ENCODE peak calls at places on chromosomes 2 and 18, in eight cellular contexts. L is T-cell; G is OCI-LY7; A is KG1; U is activated CD4-positive, alpha-beta T cell treated with anti-CD3 and anti-CD28 coated beads, Interleukin-2, amount 10 ng/mL, durations not matched to agents 7 days and 5 days; O is GM10248; K is hypothalamus; J is iPS-NIHi11. Z is an unnamed sample.
A peak's percentile ranks its signal among the peaks of the same experiment; 100 is the strongest.

GRCh38 chr2:101745711-101746694 is 48.5 kb downstream of the MAP4K4 start:
- DNase-seq in L (no peak), G (no peak), A (no peak), U (no peak), O (no peak), K (no peak), J (no peak), Z (no peak)

GRCh38 chr2:219733106-219733505 is 105.7 kb downstream of the SLC4A3 start:
- DNase-seq in L (no peak), G (no peak), A (no peak), U (no peak), O (no peak), K (no peak), J (no peak), Z (no peak)

GRCh38 chr2:207219716-207220414 is 54.1 kb upstream of the KLF7 start:
- DNase-seq in L (no peak), G (no peak), A (no peak), U (no peak), O (no peak), K (no peak), J (no peak), Z (no peak)

GRCh38 chr2:100891911-100892642 is 72.1 kb downstream of the NPAS2 start:
- DNase-seq in L (no peak), G (no peak), A (no peak), U (no peak), O (no peak), K (no peak), J (no peak), Z (no peak)

GRCh38 chr2:11699686-11700670 is 30.0 kb upstream of the NTSR2 start:
- DNase-seq in L (no peak), G (no peak), A (no peak), U (no peak), O (no peak), K (no peak), J (no peak), Z (no peak)

GRCh38 chr2:207113403-207113802 is 52.3 kb downstream of the KLF7 start:
- DNase-seq in L (no peak), G (no peak), A (no peak), U (no peak), O (no peak), K (peak; percentile 21), J (no peak), Z (no peak)

GRCh38 chr2:25941042-25941441 is 41.3 kb downstream of the KIF3C start:
- DNase-seq in L (no peak), G (no peak), A (no peak), U (no peak), O (no peak), K (no peak), J (no peak), Z (no peak)

GRCh38 chr18:49856531-49856930 is 43.2 kb upstream of the ACAA2 start:
- DNase-seq in L (no peak), G (no peak), A (no peak), U (no peak), O (no peak), K (no peak), J (no peak), Z (no peak)

GRCh38 chr2:33498291-33498956 is 22.0 kb downstream of the RASGRP3 start:
- DNase-seq in L (no peak), G (no peak), A (no peak), U (no peak), O (no peak), K (no peak), J (no peak), Z (no peak)

GRCh38 chr18:76450452-76450851 is 44.6 kb downstream of the ZNF516 start:
- DNase-seq in L (no peak), G (no peak), A (no peak), U (no peak), O (no peak), K (no peak), J (no peak), Z (no peak)

GRCh38 chr18:76339246-76339620 is 155.8 kb downstream of the ZNF516 start:
- DNase-seq in L (no peak), G (no peak), A (no peak), U (no peak), O (no peak), K (no peak), J (no peak), Z (no peak)

GRCh38 chr18:50662775-50663383 is 103.0 kb downstream of the MAPK4 start:
- DNase-seq in L (no peak), G (no peak), A (no peak), U (no peak), O (no peak), K (no peak), J (peak; percentile 57), Z (no peak)

GRCh38 chr2:144989580-144990270 is 469.8 kb upstream of the ZEB2 start:
- DNase-seq in L (no peak), G (no peak), A (no peak), U (no peak), O (no peak), K (no peak), J (no peak), Z (no peak)

GRCh38 chr2:42848270-42848669 is 55.9 kb upstream of the HAAO start:
- DNase-seq in L (no peak), G (no peak), A (no peak), U (no peak), O (no peak), K (no peak), J (no peak), Z (no peak)

GRCh38 chr2:18380316-18380715 is 180.1 kb downstream of the RDH14 start:
- DNase-seq in L (no peak), G (no peak), A (no peak), U (no peak), O (no peak), K (no peak), J (no peak), Z (no peak)

GRCh38 chr18:53165770-53166169 is 825.8 kb downstream of the DCC start:
- DNase-seq in L (no peak), G (no peak), A (no peak), U (no peak), O (no peak), K (no peak), J (no peak), Z (no peak)

GRCh38 chr2:40725040-40725439 is 273.1 kb upstream of the SLC8A1 start:
- DNase-seq in L (no peak), G (no peak), A (no peak), U (no peak), O (no peak), K (no peak), J (no peak), Z (no peak)

GRCh38 chr2:239647037-239647436 is 246.2 kb upstream of the HDAC4 start:
- DNase-seq in L (no peak), G (no peak), A (no peak), U (no peak), O (no peak), K (no peak), J (no peak), Z (no peak)

GRCh38 chr2:2271471-2271941 is 59.6 kb downstream of the MYT1L start:
- DNase-seq in L (no peak), G (no peak), A (no peak), U (no peak), O (no peak), K (no peak), J (no peak), Z (no peak)

GRCh38 chr2:197311521-197312033 is 997 bp upstream of the ANKRD44 start:
- DNase-seq in L (no peak), G (no peak), A (no peak), U (no peak), O (no peak), K (no peak), J (no peak), Z (no peak)

GRCh38 chr2:25252291-25253152 is 84.1 kb upstream of the POMC start:
- DNase-seq in L (peak; percentile 58), G (no peak), A (no peak), U (peak; percentile 71), O (peak; percentile 91), K (no peak), J (peak; percentile 97), Z (no peak)

GRCh38 chr2:46066591-46066990 is 230.6 kb upstream of the EPAS1 start:
- DNase-seq in L (no peak), G (no peak), A (no peak), U (no peak), O (no peak), K (no peak), J (no peak), Z (no peak)

GRCh38 chr2:111186123-111186715 is 65.5 kb downstream of the BCL2L11 start:
- DNase-seq in L (no peak), G (no peak), A (no peak), U (no peak), O (no peak), K (no peak), J (no peak), Z (no peak)

GRCh38 chr2:46487667-46488333 is 8.4 kb downstream of the TMEM247 start:
- DNase-seq in L (no peak), G (no peak), A (no peak), U (no peak), O (no peak), K (no peak), J (no peak), Z (no peak)

GRCh38 chr2:38505779-38506178 is 96.9 kb downstream of the HNRNPLL start:
- DNase-seq in L (no peak), G (no peak), A (no peak), U (no peak), O (no peak), K (no peak), J (no peak), Z (no peak)

GRCh38 chr2:59922450-59922849 is 631.0 kb downstream of the BCL11A start:
- DNase-seq in L (no peak), G (no peak), A (no peak), U (no peak), O (no peak), K (no peak), J (no peak), Z (no peak)

GRCh38 chr2:74025971-74026612 is 41.4 kb downstream of the TET3 start:
- DNase-seq in L (no peak), G (no peak), A (no peak), U (peak; percentile 31), O (no peak), K (no peak), J (no peak), Z (no peak)

GRCh38 chr2:97743913-97744312 is 30.5 kb downstream of the ZAP70 start:
- DNase-seq in L (no peak), G (no peak), A (no peak), U (no peak), O (no peak), K (no peak), J (no peak), Z (no peak)

GRCh38 chr2:118167026-118167425 is 78.8 kb downstream of the INSIG2 start:
- DNase-seq in L (no peak), G (no peak), A (no peak), U (no peak), O (no peak), K (no peak), J (no peak), Z (no peak)

GRCh38 chr2:198928026-198928425 is 529.7 kb downstream of the SATB2 start:
- DNase-seq in L (no peak), G (no peak), A (no peak), U (no peak), O (no peak), K (no peak), J (no peak), Z (no peak)

GRCh38 chr18:36672437-36673344 is 156.1 kb downstream of the TPGS2 start:
- DNase-seq in L (no peak), G (peak; percentile 48), A (peak; percentile 15), U (no peak), O (no peak), K (no peak), J (no peak), Z (no peak)

GRCh38 chr2:181953773-181954537 is 31.7 kb upstream of the PPP1R1C start:
- DNase-seq in L (peak; percentile 51), G (peak; percentile 84), A (peak; percentile 72), U (peak; percentile 71), O (peak; percentile 76), K (no peak), J (peak; percentile 82), Z (peak; percentile 30)

GRCh38 chr2:119699016-119699606 is 20.1 kb downstream of the TMEM177 start:
- DNase-seq in L (no peak), G (no peak), A (no peak), U (no peak), O (no peak), K (no peak), J (no peak), Z (no peak)

GRCh38 chr18:12652861-12653401 is 5.0 kb downstream of the SPIRE1 start:
- DNase-seq in L (no peak), G (no peak), A (no peak), U (peak; percentile 25), O (no peak), K (no peak), J (no peak), Z (no peak)

Z was measured in central memory CD8-positive, alpha-beta T cell.